ENCODE peak calls at places on chromosomes 16 and 17, in six cellular contexts. V, A, L, G, Y and H are unnamed samples.

GRCh38 chr16:58037365-58038057 is 12.0 kb downstream of the MMP15 start:
- DNase-seq in V (no peak), A (no peak), L (no peak), G (no peak), Y (no peak), H (no peak)

GRCh38 chr16:74304164-74304834 is 7.7 kb downstream of the PSMD7 start:
- DNase-seq in V (peak; percentile 4), A (no peak), L (no peak), G (no peak), Y (no peak), H (no peak)

GRCh38 chr16:86374603-86375002 is 135.7 kb upstream of the FOXF1 start:
- DNase-seq in V (no peak), A (no peak), L (no peak), G (no peak), Y (no peak), H (no peak)

GRCh38 chr17:79888811-79889634 is 49.8 kb upstream of the CBX4 start:
- DNase-seq in V (no peak), A (no peak), L (no peak), G (no peak), Y (no peak), H (no peak)

GRCh38 chr16:89256651-89257254 is 39.2 kb downstream of the ZNF778 start:
- DNase-seq in V (peak; percentile 27), A (no peak), L (peak; percentile 40), G (peak; percentile 72), Y (peak; percentile 14), H (peak; percentile 70)

GRCh38 chr17:49741009-49741691 is 22.8 kb downstream of the FAM117A start:
- DNase-seq in V (no peak), A (no peak), L (peak; percentile 33), G (no peak), Y (no peak), H (no peak)

GRCh38 chr16:397736-398332 is 835 bp downstream of the NME4 start:
- DNase-seq in V (peak; percentile 57), A (no peak), L (peak; percentile 74), G (no peak), Y (peak; percentile 85), H (no peak)

GRCh38 chr17:35540589-35541404 is 3.3 kb upstream of the SLFN12L start:
- DNase-seq in V (no peak), A (peak; percentile 19), L (peak; percentile 25), G (no peak), Y (no peak), H (peak; percentile 75)

GRCh38 chr16:65521685-65522338 is 399.9 kb upstream of the CDH11 start:
- DNase-seq in V (no peak), A (no peak), L (no peak), G (no peak), Y (no peak), H (no peak)

GRCh38 chr17:40554646-40555295 is 10.5 kb downstream of the CCR7 start:
- DNase-seq in V (no peak), A (no peak), L (no peak), G (no peak), Y (no peak), H (peak; percentile 1)

GRCh38 chr17:32882734-32883133 is 5.8 kb upstream of the MYO1D start:
- DNase-seq in V (no peak), A (no peak), L (peak; percentile 44), G (no peak), Y (no peak), H (peak; percentile 60)

GRCh38 chr16:51822471-51822870 is 671.4 kb upstream of the SALL1 start:
- DNase-seq in V (no peak), A (no peak), L (no peak), G (no peak), Y (no peak), H (no peak)

GRCh38 chr17:10624966-10625365 is 32.1 kb downstream of the MYH3 start:
- DNase-seq in V (peak; percentile 96), A (no peak), L (no peak), G (no peak), Y (no peak), H (no peak)

GRCh38 chr16:49560018-49560830 is 186.6 kb downstream of the C16orf78 start:
- DNase-seq in V (peak; percentile 36), A (no peak), L (no peak), G (no peak), Y (no peak), H (no peak)

GRCh38 chr16:78836802-78837489 is 737.5 kb downstream of the WWOX start:
- DNase-seq in V (no peak), A (no peak), L (no peak), G (no peak), Y (peak; percentile 50), H (no peak)

GRCh38 chr16:9090101-9090959 is 1.1 kb upstream of the HAPSTR1 start:
- DNase-seq in V (peak; percentile 73), A (no peak), L (no peak), G (peak; percentile 34), Y (peak; percentile 59), H (peak; percentile 43)

GRCh38 chr16:54446639-54447038 is 160.1 kb upstream of the IRX3 start:
- DNase-seq in V (peak; percentile 72), A (peak; percentile 26), L (peak; percentile 95), G (no peak), Y (no peak), H (no peak)

GRCh38 chr16:75742424-75743047 is 16.2 kb upstream of the CPHXL start:
- DNase-seq in V (peak; percentile 17), A (no peak), L (no peak), G (no peak), Y (no peak), H (no peak)

GRCh38 chr17:74020522-74020921 is 183.0 kb upstream of the RPL38 start:
- DNase-seq in V (no peak), A (no peak), L (no peak), G (no peak), Y (no peak), H (no peak)

GRCh38 chr17:27817731-27818130 is 17.4 kb upstream of the NOS2 start:
- DNase-seq in V (peak; percentile 48), A (no peak), L (no peak), G (no peak), Y (no peak), H (no peak)